ENCODE peak calls at places on chromosomes 1 and 21, in ten cellular contexts. Y, S, B, G, R, Q, E, W, O and J are unnamed samples.

GRCh38 chr1:36372617-36373016 is 13.1 kb downstream of the STK40 start:
- DNase-seq in Y (no peak), S (no peak), B (no peak), G (no peak), R (no peak), Q (no peak), E (no peak), W (no peak), O (no peak), J (no peak)

GRCh38 chr1:201254625-201255469 is 28.5 kb upstream of the PKP1 start:
- DNase-seq in Y (peak), S (peak), B (peak), G (peak), R (peak), Q (no peak), E (peak), W (peak), O (peak), J (peak)

GRCh38 chr1:19390901-19391595 is 78.9 kb downstream of the SLC66A1 start:
- DNase-seq in Y (peak), S (peak), B (no peak), G (peak), R (peak), Q (no peak), E (peak), W (peak), O (peak), J (peak)

GRCh38 chr1:221887091-221887746 is 145.3 kb upstream of the DUSP10 start:
- DNase-seq in Y (peak), S (peak), B (peak), G (no peak), R (peak), Q (peak), E (no peak), W (peak), O (no peak), J (no peak)

GRCh38 chr1:97192872-97193572 is 471.4 kb downstream of the PTBP2 start:
- DNase-seq in Y (no peak), S (peak), B (no peak), G (no peak), R (no peak), Q (no peak), E (no peak), W (peak), O (no peak), J (no peak)

GRCh38 chr21:16910435-16911165 is 602.2 kb upstream of the CXADR start:
- DNase-seq in Y (no peak), S (no peak), B (no peak), G (no peak), R (no peak), Q (no peak), E (no peak), W (peak), O (no peak), J (no peak)

GRCh38 chr1:94821636-94822305 is 1.6 kb downstream of the SLC44A3 start:
- DNase-seq in Y (peak), S (peak), B (no peak), G (no peak), R (no peak), Q (no peak), E (no peak), W (no peak), O (no peak), J (no peak)

GRCh38 chr1:10646347-10646861 is 150.0 kb downstream of the CASZ1 start:
- DNase-seq in Y (peak), S (peak), B (no peak), G (no peak), R (no peak), Q (peak), E (no peak), W (peak), O (no peak), J (peak)

GRCh38 chr1:216015116-216015515 is 408.1 kb downstream of the USH2A start:
- DNase-seq in Y (no peak), S (no peak), B (no peak), G (no peak), R (no peak), Q (no peak), E (no peak), W (no peak), O (no peak), J (no peak)

GRCh38 chr1:184419734-184420161 is 32.9 kb downstream of the C1orf21 start:
- DNase-seq in Y (peak), S (no peak), B (no peak), G (no peak), R (no peak), Q (no peak), E (no peak), W (peak), O (no peak), J (no peak)

GRCh38 chr1:20601123-20601825 is 12.4 kb downstream of the CDA start:
- DNase-seq in Y (no peak), S (no peak), B (no peak), G (no peak), R (no peak), Q (no peak), E (no peak), W (no peak), O (no peak), J (no peak)

GRCh38 chr1:9787702-9788101 is 36.1 kb downstream of the CLSTN1 start:
- DNase-seq in Y (no peak), S (no peak), B (no peak), G (peak), R (no peak), Q (no peak), E (no peak), W (no peak), O (peak), J (peak)

GRCh38 chr1:150813028-150813707 is 5.1 kb upstream of the CTSK start:
- DNase-seq in Y (peak), S (peak), B (peak), G (no peak), R (peak), Q (peak), E (peak), W (peak), O (peak), J (peak)

GRCh38 chr1:240712014-240712731 is 100.2 kb upstream of the GREM2 start:
- DNase-seq in Y (no peak), S (no peak), B (no peak), G (no peak), R (no peak), Q (no peak), E (no peak), W (no peak), O (no peak), J (no peak)